ENCODE peak calls at places on chromosomes 16 and 17, in eight cellular contexts. A is GM13977, D is neural progenitor cell, I is Peyer's patch, U is GM23338, P is dorsolateral prefrontal cortex, S is Panc1, E is A549. M is an unnamed sample.
A peak's percentile ranks its signal among the peaks of the same experiment; 100 is the strongest.

GRCh38 chr16:68079616-68080344 is 5.4 kb upstream of the NFATC3 start:
- DNase-seq in A (no peak), D (no peak), I (peak; percentile 90), U (no peak), P (no peak), S (no peak), E (no peak), M (no peak)

GRCh38 chr17:348692-349425 is 3.7 kb downstream of the RPH3AL start:
- DNase-seq in A (no peak), D (peak; percentile 47), I (peak; percentile 66), U (no peak), P (peak; percentile 12), S (no peak), E (peak; percentile 78), M (no peak)

GRCh38 chr16:85480727-85481101 is 132.4 kb upstream of the GSE1 start:
- DNase-seq in A (no peak), D (no peak), I (no peak), U (no peak), P (no peak), S (no peak), E (no peak), M (no peak)

GRCh38 chr16:80151706-80152073 is 389.1 kb upstream of the DYNLRB2 start:
- DNase-seq in A (no peak), D (no peak), I (no peak), U (no peak), P (no peak), S (no peak), E (no peak), M (no peak)

GRCh38 chr17:68305132-68305531 is 13.8 kb downstream of the ARSG start:
- DNase-seq in A (no peak), D (no peak), I (no peak), U (no peak), P (no peak), S (no peak), E (no peak), M (no peak)

GRCh38 chr17:15341385-15341849 is at the start of gene TEKT3:
- DNase-seq in A (no peak), D (peak; percentile 96), I (peak; percentile 92), U (peak; percentile 97), P (peak; percentile 79), S (no peak), E (peak; percentile 90), M (peak; percentile 60)

GRCh38 chr17:32033223-32033622 is 26.0 kb downstream of the LRRC37B start:
- DNase-seq in A (no peak), D (no peak), I (no peak), U (no peak), P (no peak), S (no peak), E (no peak), M (no peak)

GRCh38 chr16:14302399-14303181 is 231.5 kb downstream of the MRTFB start:
- DNase-seq in A (peak; percentile 62), D (peak; percentile 79), I (no peak), U (peak; percentile 72), P (no peak), S (no peak), E (no peak), M (no peak)

GRCh38 chr17:7238418-7239090 is 703 bp downstream of the PHF23 start:
- DNase-seq in A (no peak), D (peak; percentile 40), I (peak; percentile 65), U (no peak), P (no peak), S (no peak), E (peak; percentile 65), M (no peak)

GRCh38 chr16:50836121-50836541 is 94.2 kb downstream of the CYLD start:
- DNase-seq in A (no peak), D (no peak), I (no peak), U (no peak), P (no peak), S (no peak), E (no peak), M (no peak)

GRCh38 chr17:385195-385835 is 32.7 kb upstream of the RPH3AL start:
- DNase-seq in A (peak; percentile 49), D (peak; percentile 81), I (peak; percentile 67), U (peak; percentile 66), P (no peak), S (no peak), E (peak; percentile 53), M (no peak)

GRCh38 chr16:22198547-22199293 is 7.4 kb upstream of the EEF2K start:
- DNase-seq in A (no peak), D (no peak), I (no peak), U (no peak), P (no peak), S (no peak), E (no peak), M (no peak)
- TF ChIP-seq CTCF in A (peak; percentile 1), D (no peak), I (no peak), U (no peak), P (no peak), S (peak; percentile 48), E (no peak), M (peak; percentile 43)

DNA sequence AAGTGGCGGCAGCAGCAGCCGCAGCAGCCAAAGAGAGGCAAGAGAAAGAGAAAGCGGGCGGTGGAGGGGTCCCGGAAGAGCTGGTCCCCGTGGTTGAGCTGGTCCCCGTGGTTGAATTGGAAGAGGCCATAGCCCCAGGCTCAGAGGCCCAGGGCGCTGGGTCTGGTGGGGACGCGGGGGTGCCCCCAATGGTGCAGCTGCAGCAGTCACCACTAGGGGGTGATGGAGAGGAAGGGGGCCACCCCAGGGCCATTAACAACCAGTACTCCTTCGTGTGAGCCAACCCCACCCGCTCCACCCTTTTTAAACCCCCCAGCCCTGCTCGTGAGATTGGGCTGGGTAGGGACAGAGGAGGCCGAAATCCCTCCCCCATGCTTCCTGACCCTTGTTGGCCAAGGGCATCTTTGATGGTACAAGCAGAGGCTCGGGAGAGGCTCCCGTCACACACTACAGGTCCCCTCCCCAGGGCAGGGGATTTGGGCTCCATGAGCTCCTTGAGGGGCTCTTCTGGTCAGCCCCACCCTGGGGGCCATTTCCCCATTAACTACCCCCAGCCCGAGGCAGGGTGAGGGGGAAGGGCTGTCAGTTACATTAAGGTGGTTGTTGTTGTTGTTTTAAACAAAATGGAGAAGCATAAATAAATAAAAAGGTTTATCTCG is 4.6 kb upstream of the ATP2A1 start:
- DNase-seq in A (peak; percentile 83), D (peak; percentile 46), I (no peak), U (peak; percentile 78), P (no peak), S (no peak), E (peak; percentile 73), M (no peak)
- TF ChIP-seq CTCF in A (peak; percentile 78), D (peak; percentile 63), I (peak; percentile 61), U (peak; percentile 66), P (peak; percentile 33), S (peak; percentile 88), E (peak; percentile 50), M (peak; percentile 86)

DNA sequence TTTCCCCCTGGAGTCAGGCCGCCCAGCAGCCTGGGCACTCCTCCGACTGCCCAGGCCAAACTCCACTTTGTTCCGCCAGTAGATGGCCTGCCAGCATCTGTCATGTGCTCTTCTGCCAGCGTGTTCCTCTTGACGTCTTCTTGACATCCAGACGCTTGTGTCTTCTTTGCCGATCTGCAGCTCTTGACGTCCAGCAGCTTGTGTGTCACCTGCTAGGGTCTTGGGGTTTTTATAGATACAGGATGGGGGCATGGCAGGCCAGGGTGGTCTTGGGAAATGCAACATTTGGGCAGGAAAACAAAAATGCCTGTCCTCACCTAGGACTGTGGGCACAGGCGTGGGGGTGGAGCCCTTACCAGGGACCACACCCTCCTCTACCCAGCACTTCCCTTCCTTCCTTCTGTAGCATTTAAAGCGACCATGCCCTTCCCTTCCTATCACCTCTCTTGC is 88.7 kb downstream of the BMERB1 start:
- DNase-seq in A (no peak), D (peak; percentile 25), I (peak; percentile 67), U (no peak), P (peak; percentile 45), S (no peak), E (no peak), M (no peak)
- TF ChIP-seq CTCF in A (peak; percentile 25), D (peak; percentile 24), I (peak; percentile 47), U (peak; percentile 15), P (peak; percentile 44), S (no peak), E (peak; percentile 23), M (no peak)

GRCh38 chr17:43211480-43212402 is at the start of gene TMEM106A:
- DNase-seq in A (peak; percentile 91), D (peak; percentile 82), I (peak; percentile 84), U (peak; percentile 89), P (peak; percentile 29), S (no peak), E (peak; percentile 97), M (peak; percentile 80)
- TF ChIP-seq CTCF in A (peak; percentile 26), D (peak; percentile 51), I (peak; percentile 33), U (peak; percentile 42), P (no peak), S (no peak), E (no peak), M (peak; percentile 52)

GRCh38 chr17:74723891-74724290 is 11.2 kb upstream of the CD300LF start:
- DNase-seq in A (no peak), D (no peak), I (no peak), U (no peak), P (no peak), S (no peak), E (no peak), M (no peak)
- TF ChIP-seq CTCF in A (no peak), D (no peak), I (no peak), U (no peak), P (no peak), S (no peak), E (no peak), M (no peak)

GRCh38 chr16:1920727-1921155 is 2.5 kb upstream of the HS3ST6 start:
- DNase-seq in A (no peak), D (peak; percentile 93), I (no peak), U (peak; percentile 92), P (no peak), S (no peak), E (no peak), M (no peak)

GRCh38 chr16:1922357-1922756 is 4.1 kb upstream of the HS3ST6 start:
- DNase-seq in A (no peak), D (no peak), I (no peak), U (no peak), P (no peak), S (no peak), E (no peak), M (no peak)

GRCh38 chr16:1924095-1924494 is 5.9 kb upstream of the HS3ST6 start:
- DNase-seq in A (no peak), D (peak; percentile 1), I (no peak), U (no peak), P (no peak), S (no peak), E (no peak), M (no peak)

GRCh38 chr16:1926223-1926718 is 8.1 kb upstream of the HS3ST6 start:
- DNase-seq in A (no peak), D (no peak), I (no peak), U (no peak), P (no peak), S (no peak), E (no peak), M (no peak)

GRCh38 chr16:1923299-1924034 is 5.3 kb upstream of the HS3ST6 start:
- DNase-seq in A (no peak), D (peak; percentile 85), I (peak; percentile 68), U (peak; percentile 83), P (no peak), S (no peak), E (peak; percentile 72), M (no peak)
- TF ChIP-seq CTCF in A (peak; percentile 25), D (peak; percentile 66), I (no peak), U (peak; percentile 59), P (no peak), S (no peak), E (peak; percentile 45), M (peak; percentile 56)

DNA sequence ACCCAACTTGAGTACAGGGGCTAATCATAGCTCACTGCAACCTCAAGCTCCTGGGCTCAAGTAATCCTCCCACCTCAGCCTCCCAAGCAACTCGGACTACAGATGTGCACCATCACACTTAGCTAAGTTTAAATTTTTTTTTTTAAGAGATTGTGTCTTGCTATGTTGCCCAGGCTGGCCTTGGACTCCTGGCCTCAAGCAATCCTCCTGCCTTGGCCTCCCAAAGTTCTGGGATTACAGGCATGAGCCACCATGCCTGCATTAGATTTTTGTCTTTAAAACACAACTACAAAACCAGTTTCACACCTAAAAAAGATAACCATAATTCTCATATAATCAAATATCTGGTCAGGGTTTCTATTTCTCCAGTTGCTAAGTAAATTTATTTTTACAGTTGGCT is 147.1 kb downstream of the CHD9 start:
- DNase-seq in A (no peak), D (no peak), I (no peak), U (no peak), P (no peak), S (no peak), E (no peak), M (no peak)
- TF ChIP-seq CTCF in A (no peak), D (no peak), I (no peak), U (no peak), P (no peak), S (no peak), E (no peak), M (no peak)

M was measured in HFFc6.